ENCODE peak calls at places on chromosomes 13 and 19, in eight cellular contexts. R, P, Q, O, Z, N, G and A are unnamed samples.

GRCh38 chr19:7856277-7856581 is 18.0 kb downstream of the PRR36 start:
- DNase-seq in O (no peak), R (no peak), Z (no peak), G (no peak), Q (no peak), P (no peak), N (no peak), A (no peak)

GRCh38 chr19:33055718-33056117 is 9.0 kb downstream of the RHPN2 start:
- DNase-seq in Z (no peak), N (peak; percentile 49), Q (peak; percentile 77), O (no peak), R (peak; percentile 8), G (no peak), P (no peak), A (no peak)

GRCh38 chr19:28039677-28040381 is 1173.1 kb downstream of the UQCRFS1 start:
- DNase-seq in O (no peak), G (no peak), N (no peak), P (no peak), Q (no peak), Z (no peak), R (no peak), A (no peak)

GRCh38 chr19:13036366-13036976 is 41.2 kb downstream of the NFIX start:
- DNase-seq in R (peak; percentile 56), Z (peak; percentile 30), P (no peak), N (peak; percentile 29), Q (peak; percentile 73), O (no peak), G (peak; percentile 79), A (peak; percentile 79)

GRCh38 chr19:11349171-11349570 is 2.9 kb downstream of the CCDC159 start:
- DNase-seq in O (no peak), G (no peak), P (no peak), Q (no peak), Z (no peak), N (no peak), R (no peak), A (no peak)

GRCh38 chr19:55146078-55146647 is 2.8 kb downstream of the TNNT1 start:
- DNase-seq in R (no peak), O (peak; percentile 96), Z (no peak), N (no peak), G (no peak), P (no peak), Q (peak; percentile 24), A (no peak)

GRCh38 chr19:15247107-15248014 is 15.1 kb upstream of the EPHX3 start:
- DNase-seq in Z (peak; percentile 17), Q (no peak), O (no peak), N (no peak), P (no peak), G (no peak), R (no peak), A (no peak)

GRCh38 chr13:22800726-22801401 is 379.9 kb upstream of the SGCG start:
- DNase-seq in Q (peak; percentile 12), G (peak; percentile 55), N (peak; percentile 0), O (no peak), R (no peak), P (no peak), Z (no peak), A (no peak)

GRCh38 chr13:47853236-47853635 is 147.8 kb downstream of the SUCLA2 start:
- DNase-seq in Z (peak; percentile 88), N (no peak), O (no peak), R (peak; percentile 59), Q (peak; percentile 26), G (no peak), P (no peak), A (no peak)

GRCh38 chr13:94677799-94678198 is 34.5 kb downstream of the SOX21 start:
- DNase-seq in N (no peak), Z (no peak), R (no peak), Q (no peak), G (no peak), O (peak; percentile 7), P (no peak), A (no peak)

GRCh38 chr19:19406878-19407639 is 1.6 kb downstream of the GATAD2A start:
- DNase-seq in Q (peak; percentile 45), O (no peak), N (peak; percentile 45), Z (peak; percentile 52), G (peak; percentile 55), R (peak; percentile 41), P (no peak), A (no peak)

GRCh38 chr19:32676186-32676894 is 692 bp downstream of the RGS9BP start:
- DNase-seq in R (no peak), Z (no peak), Q (no peak), N (no peak), O (peak; percentile 76), P (no peak), G (no peak), A (peak; percentile 73)

DNA sequence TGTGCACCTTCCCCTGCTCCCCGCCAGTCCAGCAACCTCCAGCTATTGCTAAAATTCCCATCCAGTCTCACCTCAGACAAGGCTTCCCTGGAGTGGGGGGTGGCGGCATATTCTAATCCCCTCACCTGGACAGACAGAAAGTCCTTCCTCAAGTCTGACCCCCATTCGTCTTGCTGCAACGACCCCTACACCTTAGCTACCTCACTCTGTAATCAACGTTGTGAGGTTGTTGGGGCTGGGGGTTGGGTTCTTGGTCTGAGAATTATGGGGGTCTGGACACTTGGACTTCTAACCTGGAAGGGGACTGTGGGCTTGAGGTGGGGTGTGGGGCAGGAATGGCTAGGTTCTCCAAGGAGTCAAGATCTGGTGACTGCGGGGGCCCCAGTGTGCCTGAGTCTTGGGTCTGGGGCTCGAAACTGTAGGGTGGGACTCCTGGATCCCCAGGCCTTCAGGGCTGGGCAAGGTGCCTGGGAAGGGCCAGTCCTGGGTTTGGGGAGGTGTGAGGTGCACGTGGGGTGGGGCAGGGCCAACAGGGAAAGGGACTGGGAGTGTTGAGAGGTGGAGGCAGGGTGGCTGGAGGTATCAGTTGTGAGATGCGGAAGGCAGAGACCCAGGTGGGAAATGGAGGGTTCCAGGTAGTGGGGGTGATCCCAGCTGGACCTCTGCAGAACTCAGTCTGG is 1.3 kb downstream of the FOXA3 start:
- DNase-seq in Z (no peak), R (no peak), Q (no peak), G (no peak), N (no peak), P (no peak), O (peak; percentile 46), A (no peak)
- H3K4me3 ChIP-seq in Z (no peak overlapping the region), R (no peak overlapping the region), Q (no peak overlapping the region), G (no peak overlapping the region), N (no peak overlapping the region), P (no peak overlapping the region), O (peak overlapping the region; percentile 78), A (no peak overlapping the region)

GRCh38 chr13:101915333-101915732 is 462.9 kb downstream of the ITGBL1 start:
- DNase-seq in Z (no peak), P (no peak), G (no peak), R (no peak), O (peak; percentile 22), N (no peak), Q (no peak), A (no peak)

GRCh38 chr13:101916108-101916757 is 463.8 kb downstream of the ITGBL1 start:
- DNase-seq in Z (peak; percentile 56), N (no peak), O (peak; percentile 79), P (no peak), G (no peak), Q (peak; percentile 4), R (peak; percentile 4), A (peak; percentile 64)

GRCh38 chr13:101917475-101917810 is 465.0 kb downstream of the ITGBL1 start:
- DNase-seq in N (no peak), P (no peak), R (no peak), Q (no peak), Z (no peak), O (peak; percentile 36), G (no peak), A (no peak)

GRCh38 chr13:101916758-101917474 is 464.4 kb downstream of the ITGBL1 start:
- DNase-seq in P (no peak), Z (no peak), O (peak; percentile 59), R (no peak), G (no peak), Q (no peak), N (no peak), A (no peak)

GRCh38 chr13:101915755-101916107 is 463.3 kb downstream of the ITGBL1 start:
- DNase-seq in Q (no peak), Z (no peak), G (no peak), O (peak; percentile 44), R (no peak), N (no peak), P (no peak), A (no peak)
- H3K4me3 ChIP-seq in Q (no peak overlapping the region), Z (no peak overlapping the region), G (no peak overlapping the region), O (peak overlapping the region; percentile 54), R (no peak overlapping the region), N (no peak overlapping the region), P (no peak overlapping the region), A (no peak overlapping the region)

GRCh38 chr19:50817941-50818858 is 5.4 kb downstream of the KLK1 start:
- DNase-seq in O (peak; percentile 99), Q (peak; percentile 26), R (peak; percentile 11), N (no peak), P (no peak), Z (peak; percentile 10), G (no peak), A (peak; percentile 73)
- H3K4me3 ChIP-seq in O (peak overlapping the region; percentile 77), Q (peak overlapping the region; percentile 37), R (peak overlapping the region; percentile 35), N (peak overlapping the region; percentile 42), P (no peak overlapping the region), Z (peak overlapping the region; percentile 35), G (peak overlapping the region; percentile 7), A (peak overlapping the region; percentile 15)

GRCh38 chr19:48496959-48497727 is 14.5 kb downstream of the LMTK3 start:
- DNase-seq in Q (no peak), N (no peak), G (no peak), O (no peak), R (no peak), Z (no peak), P (no peak), A (no peak)

GRCh38 chr19:48499352-48500090 is 12.1 kb downstream of the LMTK3 start:
- DNase-seq in P (no peak), Z (no peak), R (no peak), N (no peak), Q (no peak), O (peak; percentile 47), G (no peak), A (no peak)

GRCh38 chr19:48498576-48498879 is 13.1 kb downstream of the LMTK3 start:
- DNase-seq in Z (no peak), G (no peak), N (no peak), P (no peak), Q (no peak), O (peak; percentile 46), R (no peak), A (no peak)

GRCh38 chr19:48498922-48499321 is 12.7 kb downstream of the LMTK3 start:
- DNase-seq in Q (no peak), P (no peak), Z (no peak), R (no peak), O (peak; percentile 45), G (no peak), N (no peak), A (no peak)

DNA sequence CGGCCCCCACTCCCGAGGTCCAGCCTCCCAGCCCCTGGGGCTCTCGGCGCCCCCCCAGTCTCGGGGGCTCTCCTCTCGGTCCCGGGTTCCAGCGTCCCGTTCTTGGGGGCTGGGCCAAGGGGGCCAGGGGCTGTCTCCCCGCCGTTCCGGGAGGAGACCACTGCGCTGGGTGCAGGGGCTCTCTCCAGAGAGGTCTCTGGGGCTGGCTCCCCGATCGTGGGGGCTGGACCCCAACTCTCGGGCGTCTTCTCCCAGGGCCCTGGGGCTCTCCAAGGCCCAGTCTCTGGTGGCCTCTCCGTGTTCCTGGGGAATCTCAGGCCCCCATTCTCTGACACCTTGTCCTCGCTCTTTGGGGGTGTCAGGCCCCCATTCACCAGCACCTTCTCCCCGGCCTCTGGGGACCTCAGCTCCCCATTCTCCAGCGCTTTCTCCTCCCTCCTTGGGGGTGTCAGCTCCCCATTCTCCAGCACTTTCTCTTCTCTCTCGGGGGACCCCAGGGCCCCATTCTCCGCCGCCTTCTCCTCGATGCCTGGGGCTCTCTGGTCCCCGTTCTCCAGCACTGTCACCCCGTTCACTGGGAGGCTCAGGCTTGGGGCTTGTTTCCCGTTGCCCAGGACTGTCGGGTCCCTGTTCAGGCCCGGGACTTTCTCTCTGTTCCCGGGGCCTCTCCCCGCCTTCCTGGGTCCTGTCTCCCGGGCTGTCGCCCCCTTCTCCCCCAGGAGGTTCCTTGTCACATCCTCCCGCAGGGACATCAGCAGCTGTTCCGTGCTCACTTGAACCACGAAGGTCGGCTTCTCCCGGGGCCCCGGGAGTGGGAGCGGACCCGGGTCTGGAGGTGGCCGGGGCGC is 13.7 kb downstream of the LMTK3 start:
- DNase-seq in P (no peak), Q (no peak), R (no peak), O (peak; percentile 48), N (no peak), Z (no peak), G (no peak), A (no peak)
- H3K4me3 ChIP-seq in P (no peak overlapping the region), Q (no peak overlapping the region), R (no peak overlapping the region), O (no peak overlapping the region), N (no peak overlapping the region), Z (no peak overlapping the region), G (no peak overlapping the region), A (no peak overlapping the region)